ENCODE peak calls at places on chromosomes 2 and 18, in seven cellular contexts. R is kidney epithelial cell; N is brain microvascular endothelial cell; G is astrocyte of the cerebellum; Y is stomach; X is CD4-positive, alpha-beta memory T cell; D is uterus. U is an unnamed sample.

GRCh38 chr2:10918661-10919414 is 7.1 kb downstream of the KCNF1 start:
- DNase-seq in G (no peak), R (no peak), X (no peak), D (no peak), N (no peak), Y (peak; percentile 89), U (no peak)

GRCh38 chr2:43634604-43635306 is 2.3 kb upstream of the PLEKHH2 start:
- DNase-seq in X (no peak), R (peak; percentile 31), Y (no peak), D (peak; percentile 30), G (peak; percentile 84), N (peak; percentile 64), U (peak; percentile 96)

GRCh38 chr2:232873909-232874641 is 4.0 kb downstream of the SNORC start:
- DNase-seq in X (no peak), D (no peak), N (no peak), Y (no peak), R (no peak), G (no peak), U (no peak)

GRCh38 chr2:20033341-20033740 is 18.1 kb downstream of the LAPTM4A start:
- DNase-seq in N (no peak), Y (no peak), X (no peak), D (no peak), R (no peak), G (no peak), U (no peak)

GRCh38 chr2:207881902-207882301 is 112.2 kb upstream of the FZD5 start:
- DNase-seq in D (no peak), X (no peak), R (no peak), N (no peak), Y (no peak), G (peak; percentile 19), U (no peak)

GRCh38 chr2:239357954-239358754 is 42.7 kb downstream of the HDAC4 start:
- DNase-seq in D (peak; percentile 18), R (no peak), X (no peak), Y (no peak), G (no peak), N (peak; percentile 27), U (no peak)

GRCh38 chr2:67660871-67661270 is 263.7 kb downstream of the ETAA1 start:
- DNase-seq in X (no peak), Y (no peak), N (no peak), G (no peak), R (no peak), D (no peak), U (peak; percentile 24)

GRCh38 chr2:218828477-218828778 is 3.2 kb downstream of the PRKAG3 start:
- DNase-seq in X (no peak), D (no peak), Y (no peak), G (no peak), N (no peak), R (no peak), U (no peak)

GRCh38 chr2:128445533-128445900 is 126.8 kb upstream of the HS6ST1 start:
- DNase-seq in Y (peak; percentile 17), X (no peak), R (no peak), N (no peak), D (peak; percentile 6), G (no peak), U (no peak)

GRCh38 chr2:233331536-233331935 is 22.8 kb upstream of the DGKD start:
- DNase-seq in N (no peak), Y (peak; percentile 60), G (no peak), X (peak; percentile 85), R (no peak), D (peak; percentile 46), U (no peak)

GRCh38 chr2:29528891-29529520 is 392.4 kb downstream of the ALK start:
- DNase-seq in X (no peak), R (no peak), N (peak; percentile 82), Y (peak; percentile 39), G (no peak), D (no peak), U (peak; percentile 16)

GRCh38 chr2:61759718-61760117 is 94.1 kb downstream of the FAM161A start:
- DNase-seq in Y (no peak), N (peak; percentile 49), D (no peak), G (peak; percentile 32), X (no peak), R (no peak), U (no peak)

GRCh38 chr18:54696616-54697293 is 105.7 kb downstream of the DYNAP start:
- DNase-seq in G (no peak), X (no peak), Y (no peak), N (no peak), R (no peak), D (no peak), U (no peak)

GRCh38 chr2:10525573-10526265 is 77.6 kb upstream of the ODC1 start:
- DNase-seq in D (no peak), Y (no peak), G (no peak), X (no peak), N (no peak), R (no peak), U (no peak)

GRCh38 chr18:70422061-70422965 is 133.5 kb downstream of the SOCS6 start:
- DNase-seq in R (peak; percentile 88), D (peak; percentile 78), G (peak; percentile 76), X (no peak), Y (peak; percentile 80), N (peak; percentile 94), U (peak; percentile 92)

GRCh38 chr2:232540441-232541041 is 1.0 kb downstream of the CHRNG start:
- DNase-seq in G (no peak), N (no peak), D (no peak), X (no peak), R (no peak), Y (peak; percentile 19), U (no peak)

GRCh38 chr18:1585881-1586488 is 681.3 kb downstream of the ADCYAP1 start:
- DNase-seq in R (peak; percentile 9), Y (no peak), G (peak; percentile 18), N (peak; percentile 3), X (no peak), D (no peak), U (peak; percentile 2)

GRCh38 chr2:197137234-197137633 is 173.3 kb downstream of the ANKRD44 start:
- DNase-seq in N (peak; percentile 62), Y (no peak), R (no peak), X (no peak), G (no peak), D (no peak), U (no peak)

GRCh38 chr2:101109451-101110140 is 41.6 kb downstream of the TBC1D8 start:
- DNase-seq in N (no peak), G (no peak), X (no peak), R (no peak), Y (no peak), D (peak; percentile 79), U (no peak)

GRCh38 chr2:241225545-241225944 is 37.1 kb downstream of the ANO7 start:
- DNase-seq in D (no peak), X (no peak), G (no peak), N (no peak), Y (no peak), R (no peak), U (no peak)

GRCh38 chr18:67519582-67519981 is 3.1 kb upstream of the DSEL start:
- DNase-seq in R (no peak), N (peak; percentile 14), D (no peak), X (no peak), Y (no peak), G (peak; percentile 69), U (peak; percentile 77)

GRCh38 chr18:12598181-12598921 is 59.6 kb downstream of the SPIRE1 start:
- DNase-seq in N (peak; percentile 33), Y (no peak), R (no peak), X (no peak), G (no peak), D (no peak), U (no peak)

GRCh38 chr2:168622559-168622958 is 166.5 kb downstream of the CERS6 start:
- DNase-seq in R (peak; percentile 44), Y (no peak), X (no peak), N (no peak), G (no peak), D (no peak), U (no peak)

GRCh38 chr2:219327719-219328118 is 4.8 kb downstream of the RESP18 start:
- DNase-seq in X (no peak), D (no peak), R (no peak), Y (no peak), G (no peak), N (no peak), U (no peak)

GRCh38 chr2:124485659-124486058 is 460.6 kb downstream of the CNTNAP5 start:
- DNase-seq in D (no peak), X (no peak), R (no peak), G (no peak), N (no peak), Y (no peak), U (no peak)

GRCh38 chr2:191064590-191064989 is 50.6 kb upstream of the STAT1 start:
- DNase-seq in R (no peak), X (peak; percentile 19), G (no peak), D (no peak), N (no peak), Y (no peak), U (no peak)

GRCh38 chr2:168538534-168538933 is 82.5 kb downstream of the CERS6 start:
- DNase-seq in D (no peak), R (no peak), N (no peak), X (no peak), G (no peak), Y (no peak), U (no peak)

GRCh38 chr18:59006461-59007067 is 133.1 kb upstream of the SEC11C start:
- DNase-seq in X (no peak), G (peak; percentile 78), D (no peak), R (no peak), N (peak; percentile 50), Y (no peak), U (no peak)
- H3K4me3 ChIP-seq in X (no peak overlapping the region), G (no peak overlapping the region), D (no peak overlapping the region), R (no peak overlapping the region), N (no peak overlapping the region), Y (no peak overlapping the region), U (no peak overlapping the region)

GRCh38 chr18:26621161-26622026 is 73.0 kb upstream of the KCTD1 start:
- DNase-seq in Y (peak; percentile 59), D (no peak), R (no peak), G (no peak), X (no peak), N (peak; percentile 31), U (no peak)
- H3K4me3 ChIP-seq in Y (no peak overlapping the region), D (no peak overlapping the region), R (no peak overlapping the region), G (no peak overlapping the region), X (no peak overlapping the region), N (no peak overlapping the region), U (no peak overlapping the region)

DNA sequence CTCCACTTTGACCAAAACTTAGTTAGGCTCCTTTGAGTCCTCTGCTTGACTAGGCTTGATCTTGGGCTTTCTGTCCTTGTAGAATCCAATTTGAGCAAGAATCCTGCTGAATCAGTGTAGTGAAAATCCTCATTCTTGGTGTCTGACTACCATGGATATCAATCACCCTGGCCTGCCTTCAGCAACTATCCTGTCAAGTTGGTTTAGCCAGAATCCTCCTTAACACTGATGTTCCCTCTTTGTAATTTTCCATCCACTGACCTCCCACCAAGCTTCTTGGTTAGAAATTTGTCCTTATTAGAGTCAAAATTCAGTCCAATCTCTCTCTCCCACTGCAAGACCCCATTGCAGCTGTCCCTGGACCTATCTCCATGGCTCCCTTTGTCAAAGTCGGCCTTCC is 494 bp upstream of the RBM45 start:
- DNase-seq in N (no peak), D (no peak), R (no peak), G (no peak), Y (no peak), X (no peak), U (no peak)
- H3K4me3 ChIP-seq in N (no peak overlapping the region), D (peak overlapping the region; percentile 93), R (no peak overlapping the region), G (peak overlapping the region; percentile 68), Y (peak overlapping the region; percentile 96), X (peak overlapping the region; percentile 18), U (no peak overlapping the region)

DNA sequence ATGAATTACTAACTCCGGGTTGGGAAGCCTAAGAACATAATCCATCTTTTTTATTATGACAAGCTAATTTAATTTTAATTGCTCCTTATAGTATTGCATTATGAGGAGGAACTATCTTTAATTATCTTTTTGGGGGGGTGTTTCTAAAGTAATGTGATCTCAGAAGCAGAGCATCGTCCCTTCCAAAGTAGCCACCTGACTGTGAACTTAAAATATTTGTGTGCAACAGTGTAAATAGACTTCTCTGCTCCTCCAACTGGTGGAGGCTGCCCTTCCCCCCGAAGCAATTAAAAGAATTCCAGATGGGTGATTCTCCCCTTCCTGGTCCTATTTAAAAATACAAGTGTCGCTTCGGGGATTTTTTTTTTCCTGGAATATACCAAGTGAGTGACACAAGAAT is 55.7 kb downstream of the TCF7L1 start:
- DNase-seq in G (no peak), X (no peak), N (no peak), Y (no peak), D (no peak), R (no peak), U (no peak)
- H3K4me3 ChIP-seq in G (no peak overlapping the region), X (no peak overlapping the region), N (no peak overlapping the region), Y (no peak overlapping the region), D (no peak overlapping the region), R (no peak overlapping the region), U (no peak overlapping the region)